ENCODE peak calls at places on chromosomes 12 and 14, in four cellular contexts. D is WTC11; C is stimulated activated CD4-positive, alpha-beta T cell treated with anti-CD3 and anti-CD28 coated beads, TNF-alpha, amount 100 ng/mL, for 24 hours; Y is ACHN. T is an unnamed sample.

GRCh38 chr14:74573421-74574091 is 38.5 kb downstream of the LTBP2 start:
- DNase-seq in D (peak; percentile 67), C (no peak), Y (peak; percentile 33), T (no peak)

GRCh38 chr12:51386361-51386760 is 4.8 kb downstream of the GALNT6 start:
- DNase-seq in D (no peak), C (no peak), Y (no peak), T (no peak)

GRCh38 chr12:45183263-45183662 is 32.6 kb upstream of the ANO6 start:
- DNase-seq in D (no peak), C (no peak), Y (peak; percentile 36), T (peak; percentile 41)

GRCh38 chr12:8697476-8698131 is at the start of gene RIMKLB:
- DNase-seq in D (peak; percentile 71), C (peak; percentile 61), Y (peak; percentile 87), T (peak; percentile 88)

GRCh38 chr14:95272057-95272456 is 47.7 kb downstream of the CLMN start:
- DNase-seq in D (no peak), C (no peak), Y (no peak), T (no peak)

GRCh38 chr12:111741235-111741812 is 25.4 kb upstream of the ALDH2 start:
- DNase-seq in D (no peak), C (no peak), Y (peak; percentile 77), T (peak; percentile 96)

GRCh38 chr12:47249082-47249481 is 169.3 kb upstream of the AMIGO2 start:
- DNase-seq in D (no peak), C (no peak), Y (no peak), T (no peak)

GRCh38 chr12:5745251-5745888 is 199.7 kb downstream of the ANO2 start:
- DNase-seq in D (peak; percentile 91), C (peak; percentile 22), Y (peak; percentile 86), T (peak; percentile 93)

GRCh38 chr12:128323526-128323925 is 56.6 kb downstream of the TMEM132C start:
- DNase-seq in D (no peak), C (no peak), Y (no peak), T (no peak)

GRCh38 chr14:31962920-31963319 is 114.2 kb upstream of the ARHGAP5 start:
- DNase-seq in D (no peak), C (no peak), Y (no peak), T (no peak)